ENCODE peak calls at places on chromosome 22, in nine cellular contexts. A, U, S, J, G, P, B, L and T are unnamed samples.

GRCh38 chr22:25362883-25363240 is 143.4 kb downstream of the CRYBB2 start:
- DNase-seq in A (no peak), U (no peak), S (no peak), J (peak; percentile 17), G (no peak), P (no peak), B (no peak), L (no peak), T (no peak)

GRCh38 chr22:21807545-21807944 is 59.9 kb downstream of the MAPK1 start:
- DNase-seq in A (no peak), U (no peak), S (no peak), J (no peak), G (no peak), P (no peak), B (no peak), L (no peak), T (no peak)

GRCh38 chr22:49150801-49151221 is 676.9 kb downstream of the BRD1 start:
- DNase-seq in A (no peak), U (no peak), S (no peak), J (no peak), G (no peak), P (no peak), B (no peak), L (no peak), T (no peak)

GRCh38 chr22:46574993-46575914 is 37.8 kb upstream of the CELSR1 start:
- DNase-seq in A (no peak), U (peak; percentile 44), S (no peak), J (no peak), G (no peak), P (no peak), B (no peak), L (no peak), T (no peak)

GRCh38 chr22:22745225-22746060 is 101.0 kb downstream of the GGTLC2 start:
- DNase-seq in A (no peak), U (peak; percentile 26), S (peak; percentile 12), J (no peak), G (no peak), P (no peak), B (no peak), L (no peak), T (peak; percentile 14)

GRCh38 chr22:31881198-31881597 is 63.1 kb upstream of the YWHAH start:
- DNase-seq in A (no peak), U (no peak), S (no peak), J (no peak), G (no peak), P (no peak), B (no peak), L (no peak), T (no peak)

GRCh38 chr22:30310881-30311771 is 15.6 kb downstream of the TBC1D10A start:
- DNase-seq in A (no peak), U (no peak), S (no peak), J (peak; percentile 86), G (no peak), P (peak; percentile 84), B (peak; percentile 73), L (no peak), T (peak; percentile 70)

GRCh38 chr22:30206964-30207363 is 39.6 kb downstream of the LIF start:
- DNase-seq in A (peak; percentile 94), U (peak; percentile 97), S (peak; percentile 98), J (peak; percentile 57), G (no peak), P (no peak), B (peak; percentile 55), L (peak; percentile 93), T (no peak)

GRCh38 chr22:48103126-48103875 is 1340.9 kb downstream of the TBC1D22A start:
- DNase-seq in A (no peak), U (no peak), S (no peak), J (no peak), G (no peak), P (peak; percentile 46), B (no peak), L (no peak), T (no peak)

GRCh38 chr22:19036523-19037273 is 85.5 kb downstream of the DGCR2 start:
- DNase-seq in A (no peak), U (peak; percentile 32), S (no peak), J (peak; percentile 16), G (no peak), P (no peak), B (no peak), L (no peak), T (no peak)

GRCh38 chr22:32752868-32753520 is 48.5 kb upstream of the TIMP3 start:
- DNase-seq in A (peak; percentile 59), U (no peak), S (peak; percentile 83), J (no peak), G (no peak), P (no peak), B (no peak), L (peak; percentile 56), T (no peak)

GRCh38 chr22:36569999-36570398 is 41.0 kb upstream of the EIF3D start:
- DNase-seq in A (no peak), U (peak; percentile 45), S (peak; percentile 44), J (no peak), G (peak; percentile 27), P (no peak), B (no peak), L (no peak), T (no peak)

GRCh38 chr22:43562843-43563242 is 151.0 kb downstream of the MPPED1 start:
- DNase-seq in A (no peak), U (no peak), S (no peak), J (no peak), G (no peak), P (no peak), B (no peak), L (no peak), T (no peak)

GRCh38 chr22:46108564-46109473 is 41.5 kb upstream of the PPARA start:
- DNase-seq in A (no peak), U (peak; percentile 73), S (no peak), J (no peak), G (no peak), P (no peak), B (no peak), L (no peak), T (no peak)

GRCh38 chr22:46681010-46681409 is 57.0 kb downstream of the CERK start:
- DNase-seq in A (no peak), U (peak; percentile 22), S (no peak), J (no peak), G (no peak), P (no peak), B (no peak), L (no peak), T (no peak)

GRCh38 chr22:40679249-40679963 is at the start of gene MCHR1:
- DNase-seq in A (no peak), U (no peak), S (no peak), J (no peak), G (no peak), P (no peak), B (no peak), L (no peak), T (no peak)
- H3K4me3 ChIP-seq in A (peak within 1 kb of the TSS; percentile 21), U (no peak within 1 kb of the TSS), S (peak within 1 kb of the TSS; percentile 41), J (peak within 1 kb of the TSS; percentile 25), G (peak within 1 kb of the TSS; percentile 67), P (peak within 1 kb of the TSS; percentile 33), B (no peak within 1 kb of the TSS), L (peak within 1 kb of the TSS; percentile 51), T (no peak within 1 kb of the TSS)

GRCh38 chr22:41240377-41241132 is at the start of gene CHADL:
- DNase-seq in A (no peak), U (no peak), S (no peak), J (no peak), G (no peak), P (no peak), B (no peak), L (no peak), T (peak; percentile 32)
- H3K4me3 ChIP-seq in A (no peak within 1 kb of the TSS), U (no peak within 1 kb of the TSS), S (no peak within 1 kb of the TSS), J (no peak within 1 kb of the TSS), G (no peak within 1 kb of the TSS), P (no peak within 1 kb of the TSS), B (no peak within 1 kb of the TSS), L (no peak within 1 kb of the TSS), T (no peak within 1 kb of the TSS)

GRCh38 chr22:38843201-38843715 is 570 bp downstream of the NPTXR start:
- DNase-seq in A (peak; percentile 69), U (peak; percentile 68), S (peak; percentile 22), J (no peak), G (peak; percentile 43), P (no peak), B (no peak), L (peak; percentile 60), T (no peak)
- H3K4me3 ChIP-seq in A (no peak overlapping the region), U (peak overlapping the region; percentile 74), S (peak overlapping the region; percentile 17), J (peak overlapping the region; percentile 80), G (peak overlapping the region; percentile 77), P (peak overlapping the region; percentile 53), B (peak overlapping the region; percentile 35), L (peak overlapping the region; percentile 37), T (peak overlapping the region; percentile 53)

DNA sequence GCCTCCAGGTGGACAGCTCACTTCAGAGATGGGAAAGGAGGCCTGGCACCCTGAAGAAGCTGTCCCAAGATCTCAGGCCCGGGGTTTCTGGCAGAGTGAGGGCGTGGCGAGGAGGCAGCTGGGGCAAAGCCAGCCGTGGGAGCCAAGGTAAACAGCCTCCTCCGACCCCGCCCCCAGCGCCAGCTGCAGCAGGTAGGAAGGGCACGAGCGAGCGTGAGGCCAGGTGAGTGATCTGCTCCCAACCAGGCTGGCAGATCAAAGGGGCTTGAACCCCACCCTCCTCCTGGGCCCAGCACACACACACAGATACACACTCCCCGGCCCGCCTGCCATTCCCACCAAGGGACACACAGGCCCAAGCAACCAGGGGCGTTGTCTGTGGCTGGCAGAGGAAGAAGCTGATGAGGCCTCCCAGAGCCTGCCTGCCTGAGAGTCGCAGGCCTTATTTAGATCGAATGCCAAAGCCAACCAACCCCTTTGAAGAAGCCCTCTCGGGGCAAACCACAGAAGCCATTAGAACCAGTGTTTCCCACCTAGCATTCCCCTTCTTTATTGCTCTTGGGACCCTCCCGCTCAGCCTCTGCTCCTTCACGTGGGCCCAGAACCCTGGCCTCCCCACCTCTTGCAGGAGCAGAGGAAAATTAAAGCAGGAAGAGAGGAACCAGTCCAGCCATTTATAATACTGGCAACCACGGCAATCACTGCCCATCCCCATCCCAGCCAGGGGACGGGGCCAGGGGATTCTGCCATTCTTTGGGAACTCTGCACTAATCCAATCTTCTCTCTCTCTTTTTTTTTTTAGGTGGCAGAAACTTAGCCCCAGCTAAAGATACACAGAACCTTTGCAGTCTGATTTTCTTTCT is 5.0 kb downstream of the PDGFB start:
- DNase-seq in A (no peak), U (no peak), S (no peak), J (no peak), G (no peak), P (no peak), B (peak; percentile 86), L (no peak), T (peak; percentile 96)
- H3K4me3 ChIP-seq in A (no peak overlapping the region), U (no peak overlapping the region), S (no peak overlapping the region), J (no peak overlapping the region), G (no peak overlapping the region), P (peak overlapping the region; percentile 61), B (no peak overlapping the region), L (no peak overlapping the region), T (no peak overlapping the region)